ENCODE peak calls at places on chromosomes 6 and 20, in four cellular contexts. A is K562, V is SK-N-SH, H is GM12878. Y is an unnamed sample.
A peak's percentile ranks its signal among the peaks of the same experiment; 100 is the strongest.

GRCh38 chr6:1208876-1209275 is 103.0 kb upstream of the FOXQ1 start:
- DNase-seq in A (no peak), V (no peak), H (no peak), Y (no peak)

GRCh38 chr6:31214516-31214915 is 44.0 kb upstream of the POU5F1 start:
- DNase-seq in A (no peak), V (no peak), H (no peak), Y (no peak)

GRCh38 chr20:36658300-36658699 is 12.3 kb upstream of the SLA2 start:
- DNase-seq in A (no peak), V (no peak), H (no peak), Y (no peak)

GRCh38 chr6:109023348-109023925 is 71.2 kb downstream of the SESN1 start:
- DNase-seq in A (no peak), V (no peak), H (no peak), Y (no peak)

GRCh38 chr6:34205466-34205865 is 31.2 kb upstream of the HMGA1 start:
- DNase-seq in A (no peak), V (no peak), H (no peak), Y (no peak)

GRCh38 chr20:45967551-45968080 is 4.4 kb downstream of the ZNF335 start:
- DNase-seq in A (no peak), V (no peak), H (no peak), Y (no peak)

GRCh38 chr6:169141706-169142705 is 111.6 kb downstream of the THBS2 start:
- DNase-seq in A (no peak), V (no peak), H (no peak), Y (no peak)

GRCh38 chr20:14951707-14952106 is 614.3 kb upstream of the FLRT3 start:
- DNase-seq in A (no peak), V (no peak), H (no peak), Y (no peak)

GRCh38 chr6:114096553-114097172 is 125.7 kb upstream of the HDAC2 start:
- DNase-seq in A (peak; percentile 50), V (peak; percentile 56), H (no peak), Y (no peak)

GRCh38 chr6:40413231-40413755 is 173.9 kb downstream of the LRFN2 start:
- DNase-seq in A (no peak), V (no peak), H (no peak), Y (no peak)

GRCh38 chr20:45612314-45612713 is 17.2 kb upstream of the WFDC10A start:
- DNase-seq in A (no peak), V (no peak), H (no peak), Y (no peak)

GRCh38 chr6:2961971-2962370 is 9.4 kb downstream of the SERPINB6 start:
- DNase-seq in A (peak; percentile 68), V (no peak), H (no peak), Y (no peak)

GRCh38 chr20:7371518-7372158 is 568.6 kb downstream of the HAO1 start:
- DNase-seq in A (no peak), V (no peak), H (no peak), Y (no peak)

GRCh38 chr6:110325197-110325596 is 33.0 kb downstream of the METTL24 start:
- DNase-seq in A (no peak), V (no peak), H (no peak), Y (no peak)

GRCh38 chr6:100430962-100431361 is 33.8 kb downstream of the SIM1 start:
- DNase-seq in A (no peak), V (no peak), H (no peak), Y (no peak)

GRCh38 chr6:53233309-53233708 is 84.7 kb upstream of the GCM1 start:
- DNase-seq in A (peak; percentile 17), V (no peak), H (no peak), Y (no peak)

GRCh38 chr6:43026365-43026764 is 4.9 kb downstream of the RRP36 start:
- DNase-seq in A (no peak), V (no peak), H (no peak), Y (no peak)

GRCh38 chr6:133983099-133983939 is 30.3 kb downstream of the TBPL1 start:
- DNase-seq in A (peak; percentile 72), V (no peak), H (no peak), Y (no peak)

GRCh38 chr20:38723069-38723981 is 961 bp upstream of the SLC32A1 start:
- DNase-seq in A (no peak), V (peak; percentile 55), H (no peak), Y (no peak)

GRCh38 chr20:49929142-49929494 is 7.1 kb upstream of the RNF114 start:
- DNase-seq in A (no peak), V (no peak), H (no peak), Y (no peak)
- TF ChIP-seq NRF1 in A (no peak), V (no peak), H (no peak), Y (no peak)

GRCh38 chr6:104784884-104785283 is 74.8 kb downstream of the HACE1 start:
- DNase-seq in A (no peak), V (peak; percentile 67), H (no peak), Y (no peak)
- TF ChIP-seq NRF1 in A (no peak), V (no peak), H (no peak), Y (no peak)

GRCh38 chr6:26217714-26218075 is 130.5 kb downstream of the HFE start:
- DNase-seq in A (peak; percentile 66), V (no peak), H (no peak), Y (no peak)

GRCh38 chr6:26218824-26219223 is 131.6 kb downstream of the HFE start:
- DNase-seq in A (peak; percentile 83), V (no peak), H (no peak), Y (no peak)

GRCh38 chr6:26215200-26216014 is 128.2 kb downstream of the HFE start:
- DNase-seq in A (peak; percentile 66), V (no peak), H (no peak), Y (no peak)

GRCh38 chr6:26216015-26216885 is 129.0 kb downstream of the HFE start:
- DNase-seq in A (peak; percentile 98), V (peak; percentile 70), H (peak; percentile 100), Y (no peak)

GRCh38 chr6:26216886-26217713 is 129.9 kb downstream of the HFE start:
- DNase-seq in A (peak; percentile 97), V (no peak), H (no peak), Y (peak; percentile 87)
- TF ChIP-seq NRF1 in A (no peak), V (no peak), H (no peak), Y (no peak)

GRCh38 chr6:67768972-67769371 is 866.1 kb upstream of the ADGRB3 start:
- DNase-seq in A (no peak), V (no peak), H (peak; percentile 9), Y (no peak)

GRCh38 chr6:67766061-67766460 is 869.0 kb upstream of the ADGRB3 start:
- DNase-seq in A (no peak), V (no peak), H (no peak), Y (no peak)
- TF ChIP-seq NRF1 in A (no peak), V (no peak), H (no peak), Y (no peak)

GRCh38 chr6:170262481-170263088 is 28.3 kb downstream of the DLL1 start:
- DNase-seq in A (no peak), V (no peak), H (no peak), Y (no peak)
- TF ChIP-seq NRF1 in A (no peak), V (no peak), H (no peak), Y (no peak)

GRCh38 chr6:130676773-130677144 is 150.4 kb upstream of the SMLR1 start:
- DNase-seq in A (no peak), V (no peak), H (no peak), Y (no peak)

GRCh38 chr6:130672153-130672552 is 155.1 kb upstream of the SMLR1 start:
- DNase-seq in A (no peak), V (no peak), H (no peak), Y (no peak)

GRCh38 chr6:130676077-130676772 is 151.0 kb upstream of the SMLR1 start:
- DNase-seq in A (no peak), V (no peak), H (no peak), Y (no peak)

GRCh38 chr6:130675072-130675471 is 152.1 kb upstream of the SMLR1 start:
- DNase-seq in A (peak; percentile 4), V (no peak), H (no peak), Y (no peak)

DNA sequence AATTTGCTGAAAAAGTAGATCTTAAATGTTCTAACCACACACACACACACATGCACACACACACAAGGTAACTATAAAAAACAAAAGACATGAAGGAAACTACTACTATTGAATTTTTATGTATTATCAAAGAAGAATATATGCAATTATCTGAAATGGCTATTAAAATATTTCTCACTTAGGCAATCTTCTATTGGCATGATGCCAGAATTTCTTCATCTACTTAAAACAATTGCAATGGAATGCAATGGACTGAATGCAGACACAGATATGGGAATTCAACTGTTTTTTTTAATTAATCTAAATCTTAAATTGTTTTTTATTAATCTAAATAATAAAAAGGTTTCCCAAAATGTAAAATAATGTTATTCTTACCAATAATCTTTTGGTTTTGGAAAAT is 152.6 kb upstream of the SMLR1 start:
- DNase-seq in A (no peak), V (no peak), H (no peak), Y (no peak)
- TF ChIP-seq NRF1 in A (no peak), V (no peak), H (no peak), Y (no peak)

DNA sequence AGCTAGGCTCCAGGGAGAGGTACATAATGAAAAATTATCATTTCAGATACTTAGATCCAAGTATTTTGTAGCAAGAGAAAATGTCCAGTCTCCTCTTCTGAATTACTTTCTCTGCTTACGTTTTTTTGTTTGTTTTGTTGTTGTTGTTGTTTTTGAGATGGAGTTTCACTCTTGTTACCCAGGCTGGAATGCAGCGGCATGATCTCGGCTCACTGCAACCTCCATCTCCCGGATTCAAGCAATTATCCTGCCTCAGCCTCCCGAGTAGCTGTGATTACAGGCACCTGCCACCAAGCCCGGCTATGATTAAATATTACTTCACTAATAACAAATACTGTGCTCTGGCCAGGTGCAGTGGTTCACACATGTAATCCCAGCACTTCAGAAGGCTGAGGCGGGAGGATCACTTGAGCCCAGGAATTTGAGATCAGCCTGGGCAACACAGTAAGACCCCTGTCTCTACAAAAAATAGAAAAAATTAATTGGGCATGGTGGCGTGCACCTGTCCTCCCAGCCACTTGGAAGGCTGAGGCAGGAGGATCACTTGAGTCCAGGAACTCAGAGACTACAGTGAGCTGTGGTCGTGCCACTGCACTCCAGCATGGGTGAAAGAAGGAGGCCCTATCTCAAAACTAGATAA is 155.0 kb upstream of the JARID2 start:
- DNase-seq in A (no peak), V (no peak), H (no peak), Y (no peak)
- TF ChIP-seq NRF1 in A (no peak), V (no peak), H (no peak), Y (no peak)

Y was measured in H1.